ENCODE peak calls at places on chromosomes 4 and X, in five cellular contexts. J, D, T, V and Q are unnamed samples.

GRCh38 chr4:152431287-152431686 is 104.6 kb downstream of the FBXW7 start:
- DNase-seq in J (no peak), D (no peak), T (no peak), V (no peak), Q (no peak)

GRCh38 chr4:128600410-128600809 is 209.1 kb upstream of the JADE1 start:
- DNase-seq in J (peak), D (no peak), T (no peak), V (no peak), Q (no peak)

GRCh38 chr4:133188433-133189175 is 39.5 kb downstream of the PCDH10 start:
- DNase-seq in J (no peak), D (peak), T (no peak), V (no peak), Q (no peak)

GRCh38 chr4:55176497-55176896 is 51.1 kb upstream of the KDR start:
- DNase-seq in J (no peak), D (no peak), T (no peak), V (no peak), Q (no peak)

GRCh38 chr4:19375405-19375804 is 876.3 kb upstream of the SLIT2 start:
- DNase-seq in J (no peak), D (no peak), T (peak), V (no peak), Q (no peak)

GRCh38 chr4:33088713-33089112 is 2368.5 kb downstream of the PCDH7 start:
- DNase-seq in J (no peak), D (no peak), T (no peak), V (no peak), Q (no peak)

GRCh38 chr4:168587326-168588125 is 90.7 kb downstream of the PALLD start:
- DNase-seq in J (no peak), D (peak), T (peak), V (no peak), Q (no peak)

GRCh38 chr4:158816953-158817352 is 48.1 kb downstream of the FNIP2 start:
- DNase-seq in J (no peak), D (no peak), T (no peak), V (no peak), Q (no peak)

GRCh38 chr4:181863846-181864245 is 379.4 kb upstream of the TENM3 start:
- DNase-seq in J (no peak), D (no peak), T (no peak), V (no peak), Q (no peak)

GRCh38 chr4:8129136-8129535 is 29.5 kb downstream of the ABLIM2 start:
- DNase-seq in J (no peak), D (peak), T (peak), V (no peak), Q (no peak)

GRCh38 chr4:168737441-168738176 is 240.8 kb downstream of the PALLD start:
- DNase-seq in J (no peak), D (no peak), T (no peak), V (no peak), Q (no peak)

GRCh38 chr4:97142405-97142804 is 1000.9 kb downstream of the STPG2 start:
- DNase-seq in J (no peak), D (no peak), T (no peak), V (no peak), Q (no peak)

GRCh38 chrX:111244238-111244750 is 26.0 kb downstream of the CAPN6 start:
- DNase-seq in J (peak), D (peak), T (peak), V (no peak), Q (no peak)

GRCh38 chr4:157204634-157205244 is 15.8 kb upstream of the GRIA2 start:
- DNase-seq in J (peak), D (no peak), T (peak), V (no peak), Q (no peak)

GRCh38 chr4:139767168-139767567 is 101.5 kb downstream of the MGST2 start:
- DNase-seq in J (no peak), D (no peak), T (peak), V (no peak), Q (no peak)

GRCh38 chr4:153603258-153603657 is 80.8 kb upstream of the TLR2 start:
- DNase-seq in J (no peak), D (no peak), T (no peak), V (no peak), Q (no peak)

GRCh38 chrX:78527263-78527662 is 131.9 kb downstream of the RTL3 start:
- DNase-seq in J (no peak), D (peak), T (no peak), V (no peak), Q (no peak)

GRCh38 chr4:5276475-5277045 is 225.3 kb downstream of the STK32B start:
- DNase-seq in J (no peak), D (no peak), T (no peak), V (no peak), Q (no peak)

GRCh38 chr4:121898150-121898549 is 27.9 kb upstream of the BBS7 start:
- DNase-seq in J (peak), D (no peak), T (no peak), V (no peak), Q (no peak)

GRCh38 chr4:149344436-149344835 is 471.2 kb downstream of the IQCM start:
- DNase-seq in J (peak), D (peak), T (peak), V (no peak), Q (no peak)

GRCh38 chrX:1378306-1378758 is 13.6 kb downstream of the SLC25A6 start:
- DNase-seq in J (no peak), D (no peak), T (no peak), V (no peak), Q (no peak)

GRCh38 chr4:168621806-168622589 is 125.1 kb downstream of the PALLD start:
- DNase-seq in J (no peak), D (peak), T (peak), V (no peak), Q (no peak)

GRCh38 chr4:4860803-4861591 is 1.5 kb downstream of the MSX1 start:
- DNase-seq in J (peak), D (peak), T (no peak), V (no peak), Q (no peak)

GRCh38 chrX:131217878-131218486 is 71.1 kb downstream of the IGSF1 start:
- DNase-seq in J (no peak), D (no peak), T (no peak), V (no peak), Q (no peak)

GRCh38 chrX:109934434-109934833 is 68.5 kb upstream of the TMEM164 start:
- DNase-seq in J (no peak), D (peak), T (peak), V (no peak), Q (no peak)

GRCh38 chr4:48162162-48162561 is 28.1 kb upstream of the TXK start:
- DNase-seq in J (no peak), D (peak), T (peak), V (no peak), Q (no peak)

GRCh38 chrX:64850371-64851082 is 125.7 kb downstream of the ZC4H2 start:
- DNase-seq in J (no peak), D (no peak), T (no peak), V (no peak), Q (no peak)

GRCh38 chr4:40292313-40292759 is 42.8 kb upstream of the CHRNA9 start:
- DNase-seq in J (peak), D (peak), T (peak), V (no peak), Q (no peak)